ENCODE peak calls at places on chromosomes 12 and 14, in ten cellular contexts. M is left ventricle myocardium inferior; X is IMR-90; I is GM23338; Z is CD8-positive, alpha-beta memory T cell; G is ovary; E is CD4-positive, alpha-beta memory T cell; B is heart left ventricle; Q is pancreas; J is A549. N is an unnamed sample. For H3K4me1, the result is how much of the 10 kb centered on the place peaks cover.

GRCh38 chr14:94559638-94560290 is 1.5 kb upstream of the SERPINA4 start:
- DNase-seq in M (no peak), X (no peak), I (no peak), Z (no peak), G (no peak), E (no peak), B (no peak), Q (peak), J (no peak), N (no peak)

GRCh38 chr14:72913809-72914208 is 12.5 kb upstream of the DCAF4 start:
- DNase-seq in M (no peak), X (no peak), I (no peak), Z (no peak), G (no peak), E (no peak), B (no peak), Q (no peak), J (no peak), N (no peak)

GRCh38 chr14:61533513-61534255 is 161.6 kb upstream of the HIF1A start:
- DNase-seq in M (no peak), X (no peak), I (no peak), Z (no peak), G (no peak), E (no peak), B (no peak), Q (no peak), J (no peak), N (no peak)

GRCh38 chr12:101305226-101305779 is 25.4 kb downstream of the UTP20 start:
- DNase-seq in M (no peak), X (no peak), I (no peak), Z (no peak), G (no peak), E (no peak), B (no peak), Q (no peak), J (no peak), N (no peak)

GRCh38 chr14:37060496-37061260 is 111.7 kb downstream of the SLC25A21 start:
- DNase-seq in M (no peak), X (no peak), I (peak), Z (no peak), G (no peak), E (no peak), B (no peak), Q (no peak), J (no peak), N (no peak)

GRCh38 chr14:24372701-24373416 is 4.9 kb downstream of the NFATC4 start:
- DNase-seq in M (peak), X (no peak), I (no peak), Z (no peak), G (peak), E (no peak), B (peak), Q (no peak), J (no peak), N (peak)

GRCh38 chr12:128833418-128833817 is 9.7 kb upstream of the SLC15A4 start:
- DNase-seq in M (no peak), X (no peak), I (no peak), Z (no peak), G (no peak), E (no peak), B (no peak), Q (no peak), J (no peak), N (no peak)

GRCh38 chr14:58862421-58862820 is 224.7 kb downstream of the DACT1 start:
- DNase-seq in M (no peak), X (no peak), I (no peak), Z (no peak), G (no peak), E (no peak), B (no peak), Q (no peak), J (no peak), N (no peak)

GRCh38 chr14:75049731-75050201 is 1.5 kb downstream of the MLH3 start:
- DNase-seq in M (no peak), X (no peak), I (no peak), Z (no peak), G (no peak), E (no peak), B (no peak), Q (no peak), J (no peak), N (no peak)

GRCh38 chr14:60640859-60641721 is 8.2 kb downstream of the SIX1 start:
- DNase-seq in M (no peak), X (no peak), I (peak), Z (no peak), G (no peak), E (no peak), B (no peak), Q (no peak), J (no peak), N (no peak)

GRCh38 chr14:84029720-84030119 is 1500.2 kb upstream of the FLRT2 start:
- DNase-seq in M (no peak), X (no peak), I (no peak), Z (no peak), G (no peak), E (no peak), B (no peak), Q (no peak), J (no peak), N (no peak)

GRCh38 chr12:28012333-28012918 is 39.9 kb upstream of the PTHLH start:
- DNase-seq in M (no peak), X (no peak), I (no peak), Z (no peak), G (no peak), E (no peak), B (no peak), Q (no peak), J (no peak), N (no peak)

GRCh38 chr14:65238456-65238855 is 136.1 kb upstream of the MAX start:
- DNase-seq in M (no peak), X (peak), I (no peak), Z (no peak), G (no peak), E (no peak), B (no peak), Q (no peak), J (peak), N (no peak)

GRCh38 chr14:102675396-102675795 is 82.9 kb downstream of the RCOR1 start:
- DNase-seq in M (no peak), X (no peak), I (no peak), Z (no peak), G (no peak), E (no peak), B (no peak), Q (no peak), J (no peak), N (no peak)

GRCh38 chr14:101072070-101072469 is 168.5 kb upstream of the RTL1 start:
- DNase-seq in M (no peak), X (no peak), I (no peak), Z (no peak), G (no peak), E (no peak), B (no peak), Q (no peak), J (no peak), N (no peak)

GRCh38 chr12:94266796-94267529 is 118.6 kb downstream of the PLXNC1 start:
- DNase-seq in M (no peak), X (peak), I (no peak), Z (no peak), G (no peak), E (no peak), B (no peak), Q (no peak), J (no peak), N (no peak)

GRCh38 chr12:125503128-125503527 is 437.9 kb downstream of the AACS start:
- DNase-seq in M (no peak), X (no peak), I (no peak), Z (no peak), G (no peak), E (no peak), B (no peak), Q (no peak), J (no peak), N (no peak)

GRCh38 chr12:27780612-27781408 is 774 bp upstream of the MANSC4 start:
- DNase-seq in M (peak), X (peak), I (peak), Z (no peak), G (peak), E (no peak), B (peak), Q (peak), J (peak), N (no peak)

GRCh38 chr14:100446572-100446971 is 123.4 kb downstream of the SLC25A47 start:
- DNase-seq in M (no peak), X (no peak), I (peak), Z (no peak), G (no peak), E (no peak), B (no peak), Q (no peak), J (peak), N (no peak)

GRCh38 chr14:53062856-53063255 is 90.3 kb downstream of the DDHD1 start:
- DNase-seq in M (no peak), X (peak), I (no peak), Z (no peak), G (no peak), E (no peak), B (no peak), Q (no peak), J (no peak), N (no peak)

GRCh38 chr12:132338311-132338710 is 8.9 kb upstream of the GALNT9 start:
- DNase-seq in M (no peak), X (no peak), I (no peak), Z (no peak), G (no peak), E (no peak), B (no peak), Q (no peak), J (no peak), N (no peak)

GRCh38 chr12:11885261-11886038 is 185.3 kb upstream of the BCL2L14 start:
- DNase-seq in M (no peak), X (peak), I (no peak), Z (no peak), G (no peak), E (no peak), B (no peak), Q (peak), J (peak), N (no peak)

GRCh38 chr12:117489671-117490070 is 128.2 kb upstream of the NOS1 start:
- DNase-seq in M (no peak), X (no peak), I (no peak), Z (no peak), G (no peak), E (no peak), B (no peak), Q (no peak), J (no peak), N (no peak)

GRCh38 chr14:75046899-75047298 is 4.4 kb downstream of the MLH3 start:
- DNase-seq in M (no peak), X (peak), I (no peak), Z (no peak), G (no peak), E (no peak), B (no peak), Q (no peak), J (no peak), N (no peak)

GRCh38 chr12:75812341-75813018 is 219.1 kb downstream of the PHLDA1 start:
- DNase-seq in M (no peak), X (peak), I (peak), Z (no peak), G (no peak), E (no peak), B (no peak), Q (no peak), J (no peak), N (no peak)

GRCh38 chr12:59843260-59843843 is 247.5 kb downstream of the SLC16A7 start:
- DNase-seq in M (no peak), X (no peak), I (no peak), Z (no peak), G (no peak), E (no peak), B (no peak), Q (no peak), J (no peak), N (no peak)

GRCh38 chr12:29316772-29317171 is 64.2 kb downstream of the ERGIC2 start:
- DNase-seq in M (peak), X (peak), I (peak), Z (no peak), G (no peak), E (no peak), B (peak), Q (no peak), J (no peak), N (peak)

GRCh38 chr12:67772276-67773169 is 124.0 kb downstream of the DYRK2 start:
- DNase-seq in M (no peak), X (peak), I (peak), Z (no peak), G (no peak), E (no peak), B (peak), Q (no peak), J (peak), N (no peak)

GRCh38 chr14:100533647-100534485 is 53.4 kb downstream of the BEGAIN start:
- DNase-seq in M (peak), X (no peak), I (no peak), Z (no peak), G (peak), E (no peak), B (peak), Q (peak), J (no peak), N (peak)

GRCh38 chr12:98424726-98425401 is 90.5 kb upstream of the TMPO start:
- DNase-seq in M (peak), X (peak), I (peak), Z (peak), G (peak), E (peak), B (peak), Q (peak), J (peak), N (peak)

GRCh38 chr12:80763874-80764273 is 47.2 kb downstream of the MYF5 start:
- DNase-seq in M (no peak), X (peak), I (peak), Z (no peak), G (no peak), E (no peak), B (no peak), Q (no peak), J (peak), N (no peak)

GRCh38 chr14:106551265-106551664 is 1024.9 kb downstream of the TMEM121 start:
- DNase-seq in M (no peak), X (no peak), I (no peak), Z (no peak), G (no peak), E (no peak), B (no peak), Q (no peak), J (no peak), N (no peak)

GRCh38 chr12:130421896-130422295 is 84.2 kb downstream of the PIWIL1 start:
- DNase-seq in M (no peak), X (no peak), I (no peak), Z (no peak), G (no peak), E (no peak), B (no peak), Q (no peak), J (no peak), N (no peak)

GRCh38 chr12:91380651-91381050 is 198.0 kb upstream of the DCN start:
- DNase-seq in M (no peak), X (no peak), I (no peak), Z (no peak), G (no peak), E (no peak), B (no peak), Q (no peak), J (no peak), N (no peak)

GRCh38 chr12:122031342-122032216 is 9.9 kb downstream of the BCL7A start:
- DNase-seq in M (peak), X (no peak), I (peak), Z (no peak), G (peak), E (peak), B (no peak), Q (peak), J (peak), N (peak)

GRCh38 chr14:23605931-23606585 is 27.5 kb upstream of the JPH4 start:
- DNase-seq in M (no peak), X (peak), I (no peak), Z (no peak), G (no peak), E (no peak), B (no peak), Q (no peak), J (no peak), N (no peak)

GRCh38 chr14:55249423-55249822 is 21.8 kb upstream of the FBXO34 start:
- DNase-seq in M (no peak), X (peak), I (no peak), Z (no peak), G (no peak), E (no peak), B (no peak), Q (no peak), J (no peak), N (no peak)

GRCh38 chr14:61720302-61720677 is 25.0 kb downstream of the HIF1A start:
- DNase-seq in M (no peak), X (no peak), I (no peak), Z (no peak), G (no peak), E (no peak), B (no peak), Q (no peak), J (no peak), N (no peak)

GRCh38 chr12:12081836-12082497 is 11.2 kb downstream of the BCL2L14 start:
- DNase-seq in M (no peak), X (peak), I (peak), Z (no peak), G (no peak), E (peak), B (no peak), Q (no peak), J (peak), N (no peak)

GRCh38 chr14:76953196-76953945 is 75.1 kb downstream of the IRF2BPL start:
- DNase-seq in M (peak), X (peak), I (peak), Z (peak), G (peak), E (peak), B (peak), Q (peak), J (peak), N (peak)
- H3K4me1 ChIP-seq in M (half or more), X (under half), I (under half), Z (under half), G (under half), E (under half), B (half or more), Q (under half), J (half or more), N (half or more)

DNA sequence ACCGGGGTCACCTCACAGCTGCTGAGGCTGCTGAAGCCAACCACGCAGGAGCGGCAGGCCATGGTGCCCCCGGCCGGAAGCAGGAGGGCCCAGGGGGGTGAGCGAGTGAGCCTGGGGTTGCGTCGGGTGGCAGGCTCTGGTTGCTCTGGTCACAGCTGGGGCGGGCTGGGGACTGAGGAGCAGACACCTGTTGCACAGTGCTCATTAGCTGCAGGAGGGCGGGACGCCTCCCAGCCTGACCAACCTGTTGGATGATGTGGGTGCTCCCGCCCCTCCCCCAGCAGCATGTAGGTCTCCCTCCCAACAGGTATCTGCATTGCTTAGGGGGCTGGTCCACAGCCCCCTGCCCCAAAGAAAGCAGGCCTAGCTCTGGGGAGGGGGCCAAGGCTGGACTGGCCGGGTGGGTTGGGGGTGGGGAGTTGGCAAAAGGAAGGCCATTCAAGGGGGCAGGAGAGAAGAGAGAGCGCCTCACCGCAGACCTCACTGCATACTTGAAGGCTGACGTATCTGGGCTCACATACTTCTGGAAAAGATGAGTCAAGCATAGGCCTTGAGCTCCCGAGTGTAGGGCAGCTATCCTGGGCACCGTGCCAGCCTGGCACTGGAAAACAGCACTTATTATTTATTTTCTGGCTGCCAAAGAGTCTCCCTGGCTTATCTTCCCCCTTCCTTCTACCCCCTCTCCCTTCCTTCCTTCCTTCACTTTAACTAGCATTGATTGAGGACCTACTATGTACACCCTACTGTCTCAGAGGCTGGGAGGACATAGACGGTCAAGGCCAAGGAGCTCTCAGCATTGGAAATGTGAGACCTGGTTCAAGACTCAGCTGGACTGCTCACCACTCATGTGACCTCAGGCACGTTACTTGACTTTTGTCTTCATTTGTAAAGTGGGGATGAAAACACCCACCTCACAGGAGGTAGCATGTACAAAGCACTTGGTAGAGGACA is at the start of gene KRT80:
- DNase-seq in M (peak), X (peak), I (no peak), Z (no peak), G (peak), E (no peak), B (peak), Q (peak), J (peak), N (peak)
- H3K4me1 ChIP-seq in M (under half), X (half or more), I (under half), Z (under half), G (under half), E (under half), B (under half), Q (under half), J (half or more), N (under half)

DNA sequence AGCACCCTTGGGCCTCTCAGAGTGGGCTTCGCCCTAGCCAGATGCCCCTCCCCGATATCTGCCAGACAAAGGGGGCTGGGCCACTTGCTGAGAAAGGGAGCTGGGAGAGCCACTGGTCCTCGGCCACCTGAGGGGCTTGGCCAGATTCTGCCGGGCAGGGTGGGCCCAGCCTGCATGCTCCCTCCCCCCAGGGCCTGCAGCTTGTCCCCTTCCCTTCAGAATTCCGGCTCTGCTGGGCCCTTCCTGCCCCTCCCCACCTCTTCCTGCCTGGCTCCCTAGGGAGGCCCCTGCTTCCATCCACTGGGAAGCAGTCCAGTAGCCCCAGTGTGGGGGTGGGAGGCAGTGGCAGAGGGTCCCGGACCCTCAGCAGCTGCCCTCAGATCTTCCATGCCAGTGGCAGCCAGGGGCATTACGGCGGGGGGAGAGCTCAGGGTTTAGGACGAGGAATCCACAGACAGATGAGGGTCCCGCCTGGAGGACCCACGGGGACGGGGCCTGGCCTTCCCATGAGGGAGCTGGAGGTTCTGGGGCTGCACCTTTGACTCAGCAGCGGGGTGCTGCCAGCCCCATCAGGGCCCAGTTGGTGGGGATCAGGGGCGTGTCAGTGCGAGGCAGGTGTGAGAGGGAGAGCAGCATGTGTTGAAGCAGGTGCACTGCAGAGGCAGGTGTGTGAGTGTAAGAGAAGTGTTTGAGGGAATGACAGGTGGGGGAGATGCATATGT is 2.5 kb downstream of the CRIP2 start:
- DNase-seq in M (peak), X (no peak), I (no peak), Z (no peak), G (no peak), E (no peak), B (peak), Q (no peak), J (no peak), N (peak)
- H3K4me1 ChIP-seq in M (half or more), X (under half), I (under half), Z (half or more), G (under half), E (half or more), B (half or more), Q (under half), J (half or more), N (half or more)

GRCh38 chr14:69699743-69700309 is 67.1 kb upstream of the SRSF5 start:
- DNase-seq in M (no peak), X (no peak), I (no peak), Z (no peak), G (no peak), E (no peak), B (no peak), Q (peak), J (no peak), N (no peak)

GRCh38 chr14:69695664-69696527 is 71.0 kb upstream of the SRSF5 start:
- DNase-seq in M (no peak), X (peak), I (no peak), Z (no peak), G (no peak), E (no peak), B (no peak), Q (peak), J (no peak), N (no peak)

GRCh38 chr14:69700609-69701008 is 66.3 kb upstream of the SRSF5 start:
- DNase-seq in M (no peak), X (no peak), I (no peak), Z (no peak), G (no peak), E (no peak), B (no peak), Q (no peak), J (no peak), N (no peak)

GRCh38 chr14:69696633-69697557 is 70.0 kb upstream of the SRSF5 start:
- DNase-seq in M (no peak), X (no peak), I (no peak), Z (no peak), G (no peak), E (no peak), B (no peak), Q (no peak), J (no peak), N (no peak)

GRCh38 chr14:69698572-69698971 is 68.4 kb upstream of the SRSF5 start:
- DNase-seq in M (no peak), X (no peak), I (no peak), Z (no peak), G (no peak), E (no peak), B (no peak), Q (no peak), J (no peak), N (no peak)
- H3K4me1 ChIP-seq in M (half or more), X (under half), I (under half), Z (half or more), G (under half), E (half or more), B (half or more), Q (half or more), J (under half), N (half or more)

GRCh38 chr14:34985740-34986139 is 2.9 kb downstream of the SRP54 start:
- DNase-seq in M (no peak), X (no peak), I (no peak), Z (no peak), G (no peak), E (no peak), B (no peak), Q (no peak), J (no peak), N (no peak)
- H3K4me1 ChIP-seq in M (under half), X (under half), I (under half), Z (half or more), G (under half), E (under half), B (under half), Q (under half), J (under half), N (under half)

N was measured in heart right ventricle.